ENCODE peak calls at places on chromosomes 13 and 19, in four cellular contexts. R is activated B cell treated with CpG ODN at 0.5 μM for 24 hours, L is lower leg skin, C is esophagus squamous epithelium. Q is an unnamed sample.

GRCh38 chr13:94674609-94675348 is 37.6 kb downstream of the SOX21 start:
- DNase-seq in C (no peak), R (no peak), L (no peak), Q (peak; percentile 72)

GRCh38 chr13:62357887-62358645 is 942.4 kb upstream of the PCDH20 start:
- DNase-seq in C (no peak), R (no peak), L (no peak), Q (peak; percentile 13)

GRCh38 chr19:581399-582111 is 8.1 kb upstream of the HCN2 start:
- DNase-seq in C (no peak), L (no peak), R (no peak), Q (no peak)

GRCh38 chr19:19444694-19445155 is 39.2 kb downstream of the GATAD2A start:
- DNase-seq in R (no peak), C (no peak), L (no peak), Q (no peak)

GRCh38 chr19:15246198-15246481 is 13.9 kb upstream of the EPHX3 start:
- DNase-seq in L (no peak), R (no peak), C (no peak), Q (no peak)

GRCh38 chr19:18792661-18793060 is 1.6 kb upstream of the COMP start:
- DNase-seq in L (no peak), R (no peak), C (no peak), Q (no peak)

GRCh38 chr19:50695251-50696064 is 24.1 kb downstream of the SHANK1 start:
- DNase-seq in L (no peak), C (no peak), R (no peak), Q (peak; percentile 64)

GRCh38 chr19:20964798-20965197 is 41.7 kb downstream of the ZNF85 start:
- DNase-seq in C (no peak), L (no peak), R (no peak), Q (no peak)

GRCh38 chr19:2690856-2691255 is 11.6 kb downstream of the GNG7 start:
- DNase-seq in L (no peak), R (no peak), C (no peak), Q (no peak)

GRCh38 chr19:43620061-43621001 is 902 bp upstream of the ZNF428 start:
- DNase-seq in L (no peak), C (no peak), R (no peak), Q (no peak)

GRCh38 chr13:42333613-42334328 is 61.8 kb downstream of the AKAP11 start:
- DNase-seq in R (no peak), C (no peak), L (no peak), Q (no peak)

GRCh38 chr19:17873661-17874422 is 2.1 kb downstream of the SLC5A5 start:
- DNase-seq in R (peak; percentile 50), C (no peak), L (no peak), Q (peak; percentile 58)

GRCh38 chr13:69547780-69548179 is 559.8 kb upstream of the ATXN8OS start:
- DNase-seq in L (no peak), R (no peak), C (no peak), Q (no peak)

GRCh38 chr13:28355822-28356371 is 139.0 kb downstream of the FLT1 start:
- DNase-seq in L (no peak), C (no peak), R (no peak), Q (no peak)

GRCh38 chr19:19595171-19595701 is 23.3 kb downstream of the PBX4 start:
- DNase-seq in L (no peak), C (no peak), R (no peak), Q (no peak)

GRCh38 chr13:48400090-48400694 is 12.7 kb downstream of the LPAR6 start:
- DNase-seq in L (no peak), C (no peak), R (no peak), Q (no peak)

GRCh38 chr13:28582225-28582891 is 76.6 kb upstream of the POMP start:
- DNase-seq in L (no peak), C (no peak), R (no peak), Q (no peak)

GRCh38 chr19:41302624-41303351 is 7.2 kb upstream of the CCDC97 start:
- DNase-seq in C (no peak), L (no peak), R (peak; percentile 56), Q (no peak)

GRCh38 chr19:1312732-1313694 is 27.3 kb downstream of the EFNA2 start:
- DNase-seq in L (peak; percentile 82), C (no peak), R (no peak), Q (no peak)

DNA sequence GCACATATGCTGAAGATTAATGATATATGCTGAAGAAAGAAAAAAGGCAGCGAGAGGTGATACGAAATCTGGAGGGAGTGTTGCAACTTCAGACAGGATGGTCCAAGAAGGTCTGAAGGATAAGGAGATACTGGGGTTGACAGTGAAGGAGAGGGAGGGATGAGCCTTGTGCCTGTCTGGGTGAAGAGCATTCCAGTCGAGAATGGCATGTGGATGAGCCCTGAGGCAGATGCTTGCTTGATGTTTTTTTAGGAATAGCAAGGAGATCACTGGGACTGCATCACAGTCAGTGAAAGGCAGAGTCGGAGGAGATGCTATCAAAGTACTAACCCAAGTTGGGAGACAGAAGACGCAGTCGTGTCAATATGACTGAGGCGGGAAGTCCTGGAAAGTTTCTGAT is 13.3 kb upstream of the LAIR2 start:
- DNase-seq in C (no peak), L (no peak), R (no peak), Q (no peak)
- TF ChIP-seq CTCF in C (no peak), L (no peak), R (no peak), Q (no peak)

GRCh38 chr13:46386996-46387851 is at the start of gene RUBCNL:
- DNase-seq in L (peak; percentile 87), C (no peak), R (peak; percentile 69), Q (peak; percentile 53)
- TF ChIP-seq CTCF in L (no peak), C (no peak), R (no peak), Q (no peak)

GRCh38 chr19:3801412-3802096 is 15.4 kb upstream of the MATK start:
- DNase-seq in C (no peak), R (peak; percentile 40), L (peak; percentile 90), Q (no peak)
- TF ChIP-seq CTCF in C (no peak), R (no peak), L (no peak), Q (peak; percentile 41)

GRCh38 chr13:55517312-55517711 is 1623.4 kb upstream of the PRR20A start:
- DNase-seq in R (no peak), L (no peak), C (no peak), Q (peak; percentile 16)
- TF ChIP-seq CTCF in R (no peak), L (no peak), C (no peak), Q (peak; percentile 58)

GRCh38 chr19:6733338-6734095 is 3.9 kb downstream of the GPR108 start:
- DNase-seq in R (no peak), C (no peak), L (no peak), Q (no peak)
- TF ChIP-seq CTCF in R (no peak), C (peak; percentile 24), L (no peak), Q (peak; percentile 29)

GRCh38 chr13:78319101-78319627 is 284.2 kb downstream of the POU4F1 start:
- DNase-seq in R (no peak), C (no peak), L (no peak), Q (no peak)

DNA sequence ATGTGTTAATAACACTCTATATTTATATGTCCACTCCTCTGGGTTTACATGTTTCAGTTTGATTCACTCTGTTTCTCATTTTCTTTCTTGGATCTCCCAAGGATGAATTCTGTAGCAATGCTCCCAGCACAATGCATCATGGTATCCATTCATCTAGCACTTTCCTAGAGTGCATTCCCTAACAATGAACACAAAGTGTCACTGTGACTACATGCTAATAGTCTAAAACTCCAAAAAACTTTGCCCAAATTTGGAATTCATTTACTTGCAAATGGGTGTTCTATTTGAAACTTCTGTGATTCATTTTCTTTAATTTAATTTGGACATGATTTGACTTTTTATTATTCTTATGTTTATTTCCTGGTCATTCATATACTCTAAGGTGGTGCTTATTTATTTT is 286.3 kb downstream of the POU4F1 start:
- DNase-seq in R (no peak), C (no peak), L (no peak), Q (no peak)
- TF ChIP-seq CTCF in R (no peak), C (no peak), L (no peak), Q (peak; percentile 56)

GRCh38 chr13:106471957-106472543 is 63.4 kb downstream of the EFNB2 start:
- DNase-seq in C (no peak), R (no peak), L (no peak), Q (no peak)
- TF ChIP-seq CTCF in C (no peak), R (no peak), L (no peak), Q (no peak)

DNA sequence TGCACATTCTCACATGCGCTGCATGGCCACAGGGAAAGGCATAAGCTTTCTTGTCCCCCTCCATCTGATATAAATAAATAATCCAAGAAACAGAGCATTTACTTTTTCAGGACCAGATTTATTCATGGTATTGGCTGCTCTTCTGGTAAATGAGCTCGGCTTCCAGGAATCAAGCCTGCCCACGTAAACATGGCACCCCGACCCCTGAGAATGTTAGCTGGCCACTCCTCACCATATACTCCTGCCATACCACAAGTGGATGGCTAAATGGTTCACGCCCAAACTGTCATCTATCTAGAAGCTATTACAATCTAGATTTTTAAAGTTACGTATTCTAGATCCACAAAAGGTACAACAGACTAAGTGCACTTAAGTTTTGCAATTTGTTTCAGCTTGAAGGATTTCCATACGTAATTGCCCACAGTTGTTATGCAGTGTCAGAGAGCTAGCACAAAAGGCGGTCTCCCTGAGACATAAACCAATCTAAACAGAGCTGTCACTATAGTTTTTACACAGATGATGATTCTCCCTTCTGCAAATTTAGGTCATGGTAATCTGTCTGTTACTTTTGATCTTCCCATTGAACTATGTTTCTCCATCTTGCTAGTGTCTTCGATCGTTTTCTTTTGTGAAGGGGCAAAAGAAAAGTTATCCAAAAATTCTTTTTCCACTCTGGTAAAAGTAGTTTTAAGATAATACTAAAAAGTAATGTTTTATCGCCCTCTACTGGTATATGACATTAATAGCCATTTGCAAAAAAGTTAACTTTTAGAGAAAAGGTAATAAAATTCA is 16.2 kb upstream of the FOXO1 start:
- DNase-seq in L (no peak), R (no peak), C (no peak), Q (no peak)
- TF ChIP-seq CTCF in L (no peak), R (no peak), C (peak; percentile 67), Q (peak; percentile 86)

DNA sequence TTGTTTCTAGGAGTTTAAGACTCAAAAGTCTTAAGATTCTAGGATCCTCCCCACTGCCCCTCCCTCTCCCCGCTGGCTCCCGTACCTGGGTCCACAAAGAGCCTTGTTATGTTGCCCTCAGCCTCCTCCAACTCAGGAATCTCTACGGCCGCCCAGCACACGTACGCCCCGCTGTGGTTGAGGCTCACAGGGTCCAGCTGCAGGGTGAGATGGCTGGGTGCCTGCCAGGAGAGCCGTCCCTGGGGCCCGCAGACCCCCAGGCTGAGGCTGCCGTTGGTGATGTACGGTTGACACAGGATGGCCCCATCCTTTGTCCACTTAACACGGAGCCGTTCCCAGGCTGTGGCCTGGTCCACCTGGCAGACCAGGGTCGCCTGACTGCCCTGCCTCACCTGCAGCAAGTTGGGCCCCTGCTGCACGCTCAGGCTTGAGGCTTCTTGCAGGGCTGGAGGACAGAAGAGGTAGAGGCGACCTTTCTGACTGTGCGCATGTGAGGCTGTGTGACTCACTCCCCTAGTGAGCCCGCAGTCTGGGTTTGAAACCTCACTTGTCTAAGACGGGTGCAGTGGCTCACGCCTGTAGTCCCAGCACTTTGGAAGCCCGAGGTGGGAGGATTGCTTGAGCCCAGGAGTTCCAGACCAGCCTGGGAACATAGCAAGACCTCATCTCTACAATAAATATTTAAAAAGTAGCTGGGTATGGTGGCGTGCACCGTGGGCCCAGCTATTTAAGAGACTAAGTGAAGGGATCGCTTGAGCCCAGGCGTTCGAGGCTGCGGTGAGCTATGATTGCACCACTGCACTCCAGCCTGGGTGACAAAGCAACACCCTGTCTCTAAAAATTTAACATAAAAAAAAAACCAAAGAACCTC is 4.1 kb downstream of the TMIGD2 start:
- DNase-seq in R (no peak), C (no peak), L (no peak), Q (no peak)
- TF ChIP-seq CTCF in R (no peak), C (no peak), L (no peak), Q (no peak)

GRCh38 chr13:107124129-107124718 is 556.3 kb upstream of the ARGLU1 start:
- DNase-seq in L (no peak), R (no peak), C (no peak), Q (no peak)
- TF ChIP-seq CTCF in L (no peak), R (no peak), C (peak; percentile 58), Q (peak; percentile 87)